ENCODE peak calls at places on chromosomes 4 and X, in seven cellular contexts. N, C, S, Y, A, O and L are unnamed samples.

GRCh38 chr4:135281230-135281629 is 1079.6 kb upstream of the PABPC4L start:
- DNase-seq in N (no peak), C (no peak), S (no peak), Y (no peak), A (no peak), O (no peak), L (no peak)

GRCh38 chr4:104940927-104941326 is 205.7 kb upstream of the TET2 start:
- DNase-seq in N (no peak), C (no peak), S (no peak), Y (no peak), A (no peak), O (no peak), L (no peak)

GRCh38 chr4:92304073-92304472 is 307 bp downstream of the GRID2 start:
- DNase-seq in N (no peak), C (no peak), S (no peak), Y (peak; percentile 26), A (no peak), O (no peak), L (no peak)

GRCh38 chr4:76533314-76533713 is 98.3 kb downstream of the SHROOM3 start:
- DNase-seq in N (no peak), C (no peak), S (no peak), Y (peak; percentile 37), A (no peak), O (no peak), L (no peak)

GRCh38 chr4:53205970-53206369 is 159.9 kb downstream of the SCFD2 start:
- DNase-seq in N (no peak), C (no peak), S (no peak), Y (no peak), A (no peak), O (no peak), L (no peak)

GRCh38 chrX:54933150-54933826 is 12.7 kb downstream of the TRO start:
- DNase-seq in N (no peak), C (no peak), S (no peak), Y (no peak), A (no peak), O (no peak), L (no peak)

GRCh38 chr4:181193162-181193930 is 1049.9 kb upstream of the TENM3 start:
- DNase-seq in N (no peak), C (no peak), S (no peak), Y (no peak), A (no peak), O (no peak), L (no peak)

GRCh38 chr4:85673540-85673939 is 198.6 kb downstream of the ARHGAP24 start:
- DNase-seq in N (no peak), C (no peak), S (no peak), Y (no peak), A (no peak), O (no peak), L (no peak)

GRCh38 chr4:8703857-8704495 is 111.4 kb downstream of the CPZ start:
- DNase-seq in N (no peak), C (no peak), S (no peak), Y (no peak), A (no peak), O (no peak), L (no peak)

GRCh38 chrX:54640721-54641120 is 110.7 kb downstream of the GNL3L start:
- DNase-seq in N (no peak), C (no peak), S (no peak), Y (no peak), A (no peak), O (no peak), L (no peak)

GRCh38 chrX:56978172-56978571 is 17.2 kb downstream of the SPIN3 start:
- DNase-seq in N (peak; percentile 46), C (peak; percentile 9), S (no peak), Y (no peak), A (peak; percentile 33), O (peak; percentile 25), L (no peak)

GRCh38 chrX:40531056-40531826 is 49.5 kb upstream of the ATP6AP2 start:
- DNase-seq in N (no peak), C (no peak), S (no peak), Y (no peak), A (no peak), O (no peak), L (no peak)

GRCh38 chrX:74606799-74607198 is 7.6 kb downstream of the RLIM start:
- DNase-seq in N (no peak), C (no peak), S (no peak), Y (no peak), A (no peak), O (no peak), L (no peak)

GRCh38 chr4:81919238-81919637 is 447.5 kb upstream of the RASGEF1B start:
- DNase-seq in N (peak; percentile 28), C (no peak), S (no peak), Y (no peak), A (no peak), O (no peak), L (no peak)

GRCh38 chr4:143084566-143084965 is 100.2 kb upstream of the USP38 start:
- DNase-seq in N (no peak), C (no peak), S (no peak), Y (no peak), A (no peak), O (no peak), L (no peak)

GRCh38 chr4:83751336-83751949 is 215.5 kb downstream of the GPAT3 start:
- DNase-seq in N (no peak), C (no peak), S (no peak), Y (no peak), A (no peak), O (no peak), L (no peak)

GRCh38 chr4:185529413-185529812 is 5.9 kb downstream of the PDLIM3 start:
- DNase-seq in N (no peak), C (no peak), S (no peak), Y (no peak), A (no peak), O (no peak), L (no peak)

GRCh38 chrX:103442536-103442901 is 66.2 kb downstream of the BEX3 start:
- DNase-seq in N (no peak), C (no peak), S (no peak), Y (no peak), A (no peak), O (no peak), L (no peak)

GRCh38 chrX:69067841-69068240 is 97.4 kb downstream of the PJA1 start:
- DNase-seq in N (no peak), C (no peak), S (no peak), Y (no peak), A (no peak), O (no peak), L (no peak)

GRCh38 chr4:8110071-8110986 is 48.3 kb downstream of the ABLIM2 start:
- DNase-seq in N (peak; percentile 44), C (no peak), S (no peak), Y (no peak), A (no peak), O (no peak), L (no peak)

GRCh38 chr4:76016383-76016782 is 6.9 kb downstream of the CXCL10 start:
- DNase-seq in N (no peak), C (no peak), S (no peak), Y (no peak), A (no peak), O (no peak), L (no peak)

GRCh38 chr4:26051278-26051677 is 137.3 kb downstream of the SMIM20 start:
- DNase-seq in N (no peak), C (no peak), S (no peak), Y (no peak), A (no peak), O (no peak), L (no peak)

GRCh38 chrX:23732704-23733103 is 10.4 kb downstream of the ACOT9 start:
- DNase-seq in N (no peak), C (no peak), S (no peak), Y (no peak), A (peak; percentile 45), O (no peak), L (no peak)

GRCh38 chr4:1300466-1301455 is 11.1 kb downstream of the MAEA start:
- DNase-seq in N (no peak), C (peak; percentile 32), S (no peak), Y (no peak), A (no peak), O (no peak), L (no peak)

GRCh38 chrX:37976153-37976552 is 30.2 kb upstream of the SYTL5 start:
- DNase-seq in N (no peak), C (no peak), S (no peak), Y (no peak), A (no peak), O (no peak), L (no peak)

GRCh38 chr4:120918788-120919187 is 3.7 kb downstream of the PRDM5 start:
- DNase-seq in N (no peak), C (no peak), S (no peak), Y (no peak), A (no peak), O (no peak), L (no peak)

GRCh38 chr4:143178923-143179322 is 5.8 kb upstream of the USP38 start:
- DNase-seq in N (no peak), C (no peak), S (no peak), Y (no peak), A (no peak), O (no peak), L (no peak)

GRCh38 chrX:154019633-154020499 is at the start of gene IRAK1:
- DNase-seq in N (peak; percentile 60), C (peak; percentile 47), S (no peak), Y (peak; percentile 67), A (peak; percentile 90), O (peak; percentile 77), L (no peak)

GRCh38 chr4:65217179-65217578 is 453.1 kb downstream of the EPHA5 start:
- DNase-seq in N (no peak), C (no peak), S (no peak), Y (no peak), A (no peak), O (no peak), L (no peak)

GRCh38 chr4:38131371-38132139 is 171.4 kb downstream of the PTTG2 start:
- DNase-seq in N (no peak), C (peak; percentile 50), S (peak; percentile 32), Y (no peak), A (peak; percentile 51), O (peak; percentile 76), L (peak; percentile 41)

GRCh38 chr4:154277164-154277563 is 214.4 kb downstream of the DCHS2 start:
- DNase-seq in N (no peak), C (no peak), S (no peak), Y (no peak), A (no peak), O (no peak), L (no peak)

GRCh38 chr4:154528866-154529265 is 21.3 kb downstream of the PLRG1 start:
- DNase-seq in N (no peak), C (no peak), S (no peak), Y (no peak), A (no peak), O (no peak), L (no peak)

GRCh38 chr4:79661196-79661595 is 253.2 kb upstream of the GK2 start:
- DNase-seq in N (no peak), C (no peak), S (no peak), Y (no peak), A (no peak), O (no peak), L (no peak)

GRCh38 chr4:110636231-110636676 is 13.4 kb upstream of the PITX2 start:
- DNase-seq in N (peak; percentile 11), C (no peak), S (no peak), Y (no peak), A (peak; percentile 19), O (no peak), L (no peak)